ENCODE peak calls at places on chromosomes 1 and 21, in six cellular contexts. One of them, this sample, is unnamed.

GRCh38 chr21:18499761-18500376 is 96.3 kb upstream of the TMPRSS15 start:
- DNase-seq in HFF-Myc: peak; percentile 4
- DNase-seq in retinal pigment epithelial cell: no peak
- DNase-seq in A549: no peak
- DNase-seq in fibroblast of lung: peak; percentile 40
- DNase-seq in foreskin fibroblast: peak; percentile 0
- DNase-seq in this sample: peak; percentile 12

GRCh38 chr1:227885648-227886502 is 61.9 kb downstream of the WNT9A start:
- DNase-seq in A549: peak; percentile 60
- DNase-seq in fibroblast of lung: peak; percentile 64
- DNase-seq in retinal pigment epithelial cell: no peak
- DNase-seq in HFF-Myc: peak; percentile 38
- DNase-seq in foreskin fibroblast: peak; percentile 19
- DNase-seq in this sample: peak; percentile 85

GRCh38 chr1:64523938-64524337 is 54.0 kb downstream of the CACHD1 start:
- DNase-seq in A549: no peak
- DNase-seq in HFF-Myc: no peak
- DNase-seq in retinal pigment epithelial cell: no peak
- DNase-seq in foreskin fibroblast: no peak
- DNase-seq in fibroblast of lung: no peak
- DNase-seq in this sample: no peak

GRCh38 chr1:46333300-46334029 is 7.1 kb upstream of the NSUN4 start:
- DNase-seq in foreskin fibroblast: peak; percentile 24
- DNase-seq in fibroblast of lung: peak; percentile 30
- DNase-seq in A549: peak; percentile 45
- DNase-seq in retinal pigment epithelial cell: no peak
- DNase-seq in HFF-Myc: no peak
- DNase-seq in this sample: no peak

GRCh38 chr1:15538750-15539149 is 12.1 kb downstream of the DNAJC16 start:
- DNase-seq in retinal pigment epithelial cell: no peak
- DNase-seq in foreskin fibroblast: no peak
- DNase-seq in A549: no peak
- DNase-seq in fibroblast of lung: no peak
- DNase-seq in HFF-Myc: no peak
- DNase-seq in this sample: no peak

GRCh38 chr1:12316331-12316730 is 86.5 kb downstream of the VPS13D start:
- DNase-seq in retinal pigment epithelial cell: peak; percentile 7
- DNase-seq in A549: no peak
- DNase-seq in HFF-Myc: no peak
- DNase-seq in fibroblast of lung: peak; percentile 74
- DNase-seq in foreskin fibroblast: no peak
- DNase-seq in this sample: no peak

GRCh38 chr21:45041351-45041805 is 33.0 kb upstream of the ADARB1 start:
- DNase-seq in A549: no peak
- DNase-seq in foreskin fibroblast: peak; percentile 78
- DNase-seq in fibroblast of lung: peak; percentile 40
- DNase-seq in retinal pigment epithelial cell: no peak
- DNase-seq in HFF-Myc: no peak
- DNase-seq in this sample: no peak

GRCh38 chr1:6140413-6140812 is 39.7 kb downstream of the CHD5 start:
- DNase-seq in A549: no peak
- DNase-seq in foreskin fibroblast: no peak
- DNase-seq in retinal pigment epithelial cell: no peak
- DNase-seq in fibroblast of lung: no peak
- DNase-seq in HFF-Myc: no peak
- DNase-seq in this sample: no peak

GRCh38 chr1:23246274-23246673 is 29.0 kb upstream of the HTR1D start:
- DNase-seq in foreskin fibroblast: no peak
- DNase-seq in HFF-Myc: no peak
- DNase-seq in A549: no peak
- DNase-seq in fibroblast of lung: no peak
- DNase-seq in retinal pigment epithelial cell: no peak
- DNase-seq in this sample: no peak

GRCh38 chr1:90725341-90725960 is 8.3 kb upstream of the BARHL2 start:
- DNase-seq in fibroblast of lung: no peak
- DNase-seq in HFF-Myc: no peak
- DNase-seq in foreskin fibroblast: no peak
- DNase-seq in retinal pigment epithelial cell: no peak
- DNase-seq in A549: no peak
- DNase-seq in this sample: no peak

GRCh38 chr1:6276765-6277555 is 16.1 kb upstream of the GPR153 start:
- DNase-seq in retinal pigment epithelial cell: no peak
- DNase-seq in A549: no peak
- DNase-seq in foreskin fibroblast: no peak
- DNase-seq in fibroblast of lung: no peak
- DNase-seq in HFF-Myc: no peak
- DNase-seq in this sample: no peak

GRCh38 chr1:96808186-96808585 is 86.6 kb downstream of the PTBP2 start:
- DNase-seq in foreskin fibroblast: no peak
- DNase-seq in HFF-Myc: no peak
- DNase-seq in retinal pigment epithelial cell: no peak
- DNase-seq in fibroblast of lung: no peak
- DNase-seq in A549: no peak
- DNase-seq in this sample: no peak

GRCh38 chr1:194367121-194367520 is 1180.7 kb upstream of the B3GALT2 start:
- DNase-seq in HFF-Myc: no peak
- DNase-seq in retinal pigment epithelial cell: no peak
- DNase-seq in A549: no peak
- DNase-seq in foreskin fibroblast: no peak
- DNase-seq in fibroblast of lung: peak; percentile 51
- DNase-seq in this sample: no peak

GRCh38 chr1:46219551-46220520 is 16.7 kb downstream of the LURAP1 start:
- DNase-seq in retinal pigment epithelial cell: no peak
- DNase-seq in foreskin fibroblast: no peak
- DNase-seq in HFF-Myc: no peak
- DNase-seq in fibroblast of lung: no peak
- DNase-seq in A549: no peak
- DNase-seq in this sample: no peak

GRCh38 chr1:155093938-155094621 is 15.4 kb downstream of the EFNA3 start:
- DNase-seq in foreskin fibroblast: no peak
- DNase-seq in retinal pigment epithelial cell: no peak
- DNase-seq in A549: no peak
- DNase-seq in fibroblast of lung: peak; percentile 45
- DNase-seq in HFF-Myc: peak; percentile 38
- DNase-seq in this sample: no peak

GRCh38 chr21:45537746-45538291 is 4.4 kb downstream of the SLC19A1 start:
- DNase-seq in A549: no peak
- DNase-seq in fibroblast of lung: no peak
- DNase-seq in HFF-Myc: no peak
- DNase-seq in foreskin fibroblast: no peak
- DNase-seq in retinal pigment epithelial cell: no peak
- DNase-seq in this sample: no peak

DNA sequence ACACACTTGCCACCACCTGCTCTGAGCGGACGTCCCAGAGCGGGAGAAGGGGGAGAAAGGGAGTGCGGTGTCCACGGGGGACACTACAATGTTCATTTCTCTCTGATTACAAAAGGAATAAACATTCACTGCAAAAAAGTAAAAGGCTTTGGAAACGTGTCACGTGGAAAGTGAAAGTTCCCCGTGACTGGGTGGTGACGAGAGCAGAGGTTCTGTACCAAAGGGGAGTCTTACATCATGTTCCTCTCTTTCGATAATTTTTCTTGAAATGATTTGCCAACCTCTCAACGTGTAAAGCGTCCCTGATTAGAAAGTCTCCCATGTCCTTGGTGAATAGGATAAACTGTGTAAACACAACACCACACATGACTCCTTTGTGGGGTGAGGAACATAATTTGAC is 22.0 kb upstream of the PRDM15 start:
- DNase-seq in retinal pigment epithelial cell: no peak
- DNase-seq in HFF-Myc: no peak
- DNase-seq in foreskin fibroblast: no peak
- DNase-seq in fibroblast of lung: no peak
- DNase-seq in A549: no peak
- DNase-seq in this sample: no peak
- H3K4me3 ChIP-seq in retinal pigment epithelial cell: no peak overlapping the region
- H3K4me3 ChIP-seq in HFF-Myc: no peak overlapping the region
- H3K4me3 ChIP-seq in foreskin fibroblast: no peak overlapping the region
- H3K4me3 ChIP-seq in fibroblast of lung: no peak overlapping the region
- H3K4me3 ChIP-seq in A549: no peak overlapping the region
- H3K4me3 ChIP-seq in this sample: no peak overlapping the region

DNA sequence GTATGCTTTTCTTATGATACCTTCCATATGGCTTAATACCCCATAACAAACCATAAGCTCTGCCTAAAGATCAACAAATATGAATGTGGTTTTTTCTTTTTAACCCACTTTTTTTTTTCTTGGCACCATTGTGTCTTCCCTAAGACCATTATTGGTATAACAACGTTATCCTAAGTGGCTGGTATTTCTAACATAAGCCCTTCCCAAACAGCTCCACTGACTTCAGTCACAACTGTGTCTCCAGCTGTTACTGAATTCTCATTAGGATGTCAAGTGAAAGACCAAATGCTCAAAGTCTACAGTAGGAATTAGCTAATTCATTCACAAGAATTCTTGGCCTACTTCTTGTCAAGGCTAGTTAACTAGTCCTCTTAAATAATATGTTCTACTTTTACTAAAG is 4.2 kb upstream of the RXRG start:
- DNase-seq in HFF-Myc: no peak
- DNase-seq in fibroblast of lung: no peak
- DNase-seq in retinal pigment epithelial cell: no peak
- DNase-seq in A549: no peak
- DNase-seq in foreskin fibroblast: no peak
- DNase-seq in this sample: no peak
- H3K4me3 ChIP-seq in HFF-Myc: no peak overlapping the region
- H3K4me3 ChIP-seq in fibroblast of lung: no peak overlapping the region
- H3K4me3 ChIP-seq in retinal pigment epithelial cell: no peak overlapping the region
- H3K4me3 ChIP-seq in A549: no peak overlapping the region
- H3K4me3 ChIP-seq in foreskin fibroblast: no peak overlapping the region
- H3K4me3 ChIP-seq in this sample: no peak overlapping the region

GRCh38 chr1:7960165-7960564 is 1.3 kb upstream of the PARK7 start:
- DNase-seq in A549: no peak
- DNase-seq in retinal pigment epithelial cell: no peak
- DNase-seq in fibroblast of lung: no peak
- DNase-seq in HFF-Myc: no peak
- DNase-seq in foreskin fibroblast: no peak
- DNase-seq in this sample: no peak

GRCh38 chr1:7948950-7949349 is 8.3 kb upstream of the TNFRSF9 start:
- DNase-seq in fibroblast of lung: peak; percentile 96
- DNase-seq in A549: no peak
- DNase-seq in HFF-Myc: peak; percentile 60
- DNase-seq in foreskin fibroblast: peak; percentile 49
- DNase-seq in retinal pigment epithelial cell: no peak
- DNase-seq in this sample: peak; percentile 61

GRCh38 chr1:7953850-7954609 is 7.5 kb upstream of the PARK7 start:
- DNase-seq in foreskin fibroblast: peak; percentile 86
- DNase-seq in A549: peak; percentile 76
- DNase-seq in fibroblast of lung: peak; percentile 88
- DNase-seq in HFF-Myc: no peak
- DNase-seq in retinal pigment epithelial cell: peak; percentile 69
- DNase-seq in this sample: peak; percentile 97

GRCh38 chr1:7956218-7957032 is 5.1 kb upstream of the PARK7 start:
- DNase-seq in fibroblast of lung: peak; percentile 66
- DNase-seq in retinal pigment epithelial cell: no peak
- DNase-seq in A549: no peak
- DNase-seq in HFF-Myc: no peak
- DNase-seq in foreskin fibroblast: peak; percentile 62
- DNase-seq in this sample: peak; percentile 39

GRCh38 chr1:7954683-7955082 is 6.8 kb upstream of the PARK7 start:
- DNase-seq in HFF-Myc: no peak
- DNase-seq in foreskin fibroblast: no peak
- DNase-seq in retinal pigment epithelial cell: no peak
- DNase-seq in fibroblast of lung: no peak
- DNase-seq in A549: no peak
- DNase-seq in this sample: no peak
- H3K4me3 ChIP-seq in HFF-Myc: peak overlapping the region; percentile 46
- H3K4me3 ChIP-seq in foreskin fibroblast: peak overlapping the region; percentile 51
- H3K4me3 ChIP-seq in retinal pigment epithelial cell: peak overlapping the region; percentile 73
- H3K4me3 ChIP-seq in fibroblast of lung: peak overlapping the region; percentile 61
- H3K4me3 ChIP-seq in A549: peak overlapping the region; percentile 73
- H3K4me3 ChIP-seq in this sample: peak overlapping the region; percentile 70

GRCh38 chr21:16071761-16072160 is 342.0 kb downstream of the USP25 start:
- DNase-seq in foreskin fibroblast: no peak
- DNase-seq in HFF-Myc: no peak
- DNase-seq in A549: no peak
- DNase-seq in fibroblast of lung: peak; percentile 14
- DNase-seq in retinal pigment epithelial cell: no peak
- DNase-seq in this sample: no peak
- H3K4me3 ChIP-seq in foreskin fibroblast: peak overlapping the region; percentile 52
- H3K4me3 ChIP-seq in HFF-Myc: peak overlapping the region; percentile 34
- H3K4me3 ChIP-seq in A549: no peak overlapping the region
- H3K4me3 ChIP-seq in fibroblast of lung: no peak overlapping the region
- H3K4me3 ChIP-seq in retinal pigment epithelial cell: no peak overlapping the region
- H3K4me3 ChIP-seq in this sample: peak overlapping the region; percentile 46

DNA sequence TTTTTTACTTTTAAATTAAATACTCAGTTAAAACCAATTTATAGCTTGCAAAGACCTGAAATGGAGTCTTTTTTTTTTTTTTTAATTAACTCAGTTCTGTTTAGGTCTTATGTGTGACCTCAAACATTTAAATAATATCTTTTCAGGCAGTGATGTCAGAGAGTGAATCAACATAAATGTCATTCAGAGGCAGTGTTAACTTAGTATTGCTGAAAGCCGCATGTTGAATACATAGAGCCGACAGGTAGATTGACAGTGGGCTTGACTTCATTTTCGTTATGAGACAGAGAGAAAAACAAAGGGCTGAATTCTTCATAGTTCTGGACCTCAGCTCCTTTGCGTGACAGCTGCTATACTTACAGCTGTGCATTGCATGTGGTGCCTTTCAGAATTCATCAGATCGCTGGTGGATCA is 51.5 kb downstream of the PRDM2 start:
- DNase-seq in foreskin fibroblast: no peak
- DNase-seq in A549: no peak
- DNase-seq in HFF-Myc: no peak
- DNase-seq in fibroblast of lung: no peak
- DNase-seq in retinal pigment epithelial cell: no peak
- DNase-seq in this sample: no peak
- H3K4me3 ChIP-seq in foreskin fibroblast: peak overlapping the region; percentile 73
- H3K4me3 ChIP-seq in A549: no peak overlapping the region
- H3K4me3 ChIP-seq in HFF-Myc: no peak overlapping the region
- H3K4me3 ChIP-seq in fibroblast of lung: peak overlapping the region; percentile 81
- H3K4me3 ChIP-seq in retinal pigment epithelial cell: no peak overlapping the region
- H3K4me3 ChIP-seq in this sample: no peak overlapping the region

DNA sequence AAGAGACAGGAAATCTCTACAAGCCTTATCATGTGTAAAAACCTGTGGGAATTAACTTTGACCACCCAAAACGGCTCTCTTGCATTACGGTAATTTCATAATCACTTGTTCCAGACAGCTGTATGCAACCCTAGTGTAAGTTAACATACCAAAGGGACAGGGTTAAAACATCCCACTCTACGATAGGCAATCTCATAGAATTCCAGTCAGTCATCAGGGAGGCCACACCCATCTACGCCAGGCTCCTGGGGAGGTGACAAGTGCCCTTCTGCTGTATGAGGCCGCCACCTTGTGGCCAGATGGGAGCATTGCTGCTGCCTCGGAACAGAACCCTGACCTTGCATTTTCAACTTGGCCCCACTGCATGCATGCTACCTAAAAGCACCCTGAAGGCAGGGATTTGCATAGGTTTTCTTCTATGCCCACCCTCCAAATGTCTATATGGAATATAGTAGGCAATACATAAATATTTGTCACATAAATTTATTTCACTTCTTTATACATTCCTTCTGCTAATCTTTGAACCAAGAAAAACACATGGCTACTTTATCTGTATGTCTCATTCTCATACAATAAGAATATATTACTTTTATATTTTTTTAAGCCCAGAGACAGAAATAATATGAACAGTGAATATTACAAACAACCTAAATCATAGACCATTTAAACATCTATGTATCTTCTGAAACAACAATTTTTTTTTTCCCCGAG is 12.6 kb downstream of the HSF2BP start:
- DNase-seq in fibroblast of lung: peak; percentile 86
- DNase-seq in A549: peak; percentile 85
- DNase-seq in retinal pigment epithelial cell: peak; percentile 87
- DNase-seq in foreskin fibroblast: peak; percentile 82
- DNase-seq in HFF-Myc: peak; percentile 75
- DNase-seq in this sample: peak; percentile 85
- H3K4me3 ChIP-seq in fibroblast of lung: no peak overlapping the region
- H3K4me3 ChIP-seq in A549: no peak overlapping the region
- H3K4me3 ChIP-seq in retinal pigment epithelial cell: no peak overlapping the region
- H3K4me3 ChIP-seq in foreskin fibroblast: no peak overlapping the region
- H3K4me3 ChIP-seq in HFF-Myc: no peak overlapping the region
- H3K4me3 ChIP-seq in this sample: no peak overlapping the region

GRCh38 chr21:20523191-20523590 is 475.0 kb upstream of the NCAM2 start:
- DNase-seq in HFF-Myc: no peak
- DNase-seq in foreskin fibroblast: no peak
- DNase-seq in A549: no peak
- DNase-seq in fibroblast of lung: no peak
- DNase-seq in retinal pigment epithelial cell: no peak
- DNase-seq in this sample: no peak
- H3K4me3 ChIP-seq in HFF-Myc: no peak overlapping the region
- H3K4me3 ChIP-seq in foreskin fibroblast: no peak overlapping the region
- H3K4me3 ChIP-seq in A549: no peak overlapping the region
- H3K4me3 ChIP-seq in fibroblast of lung: no peak overlapping the region
- H3K4me3 ChIP-seq in retinal pigment epithelial cell: no peak overlapping the region
- H3K4me3 ChIP-seq in this sample: no peak overlapping the region